ENCODE peak calls at places on chromosome 2, in nine cellular contexts. I is CD8-positive, alpha-beta T cell; C is body of pancreas; K is tibial artery; P is GM12865; X is adrenal gland; S is AG04449; M is HCT116; V is cardiac fibroblast. H is an unnamed sample.

GRCh38 chr2:46161921-46162320 is 135.3 kb upstream of the EPAS1 start:
- DNase-seq in I (no peak), C (no peak), K (no peak), P (no peak), X (no peak), S (no peak), M (no peak), V (no peak), H (no peak)

GRCh38 chr2:69205491-69205890 is 181.5 kb downstream of the GFPT1 start:
- DNase-seq in I (no peak), C (no peak), K (no peak), P (no peak), X (no peak), S (no peak), M (no peak), V (no peak), H (no peak)

GRCh38 chr2:239186516-239186915 is 214.3 kb downstream of the HDAC4 start:
- DNase-seq in I (no peak), C (no peak), K (no peak), P (no peak), X (peak; percentile 39), S (no peak), M (no peak), V (no peak), H (no peak)

GRCh38 chr2:23384551-23385349 is at the start of gene KLHL29:
- DNase-seq in I (peak; percentile 63), C (peak; percentile 75), K (peak; percentile 91), P (peak; percentile 84), X (peak; percentile 93), S (no peak), M (no peak), V (peak; percentile 80), H (no peak)

GRCh38 chr2:171158790-171159325 is 1.8 kb downstream of the TLK1 start:
- DNase-seq in I (no peak), C (no peak), K (no peak), P (peak; percentile 22), X (no peak), S (no peak), M (no peak), V (no peak), H (no peak)

GRCh38 chr2:144042751-144043150 is 477.2 kb downstream of the ZEB2 start:
- DNase-seq in I (no peak), C (no peak), K (no peak), P (no peak), X (no peak), S (no peak), M (no peak), V (no peak), H (no peak)

GRCh38 chr2:229150317-229150716 is 120.8 kb downstream of the PID1 start:
- DNase-seq in I (no peak), C (no peak), K (no peak), P (no peak), X (no peak), S (no peak), M (no peak), V (no peak), H (no peak)

GRCh38 chr2:20796374-20796791 is 26.5 kb downstream of the LDAH start:
- DNase-seq in I (no peak), C (no peak), K (no peak), P (peak; percentile 7), X (peak; percentile 72), S (peak; percentile 29), M (no peak), V (peak; percentile 34), H (no peak)

GRCh38 chr2:109271920-109272319 is 142.9 kb downstream of the SH3RF3 start:
- DNase-seq in I (no peak), C (no peak), K (no peak), P (no peak), X (no peak), S (no peak), M (no peak), V (no peak), H (no peak)

GRCh38 chr2:48471048-48471474 is 58.9 kb upstream of the STON1 start:
- DNase-seq in I (no peak), C (no peak), K (no peak), P (no peak), X (no peak), S (no peak), M (peak; percentile 45), V (peak; percentile 86), H (no peak)

GRCh38 chr2:224046752-224047151 is 7.7 kb upstream of the SERPINE2 start:
- DNase-seq in I (no peak), C (no peak), K (no peak), P (no peak), X (no peak), S (no peak), M (no peak), V (peak; percentile 17), H (no peak)

GRCh38 chr2:223811757-223812156 is 25.6 kb downstream of the AP1S3 start:
- DNase-seq in I (no peak), C (no peak), K (no peak), P (no peak), X (no peak), S (peak; percentile 28), M (no peak), V (peak; percentile 54), H (no peak)

GRCh38 chr2:57793310-57793709 is 253.3 kb upstream of the VRK2 start:
- DNase-seq in I (no peak), C (no peak), K (no peak), P (peak; percentile 8), X (no peak), S (no peak), M (no peak), V (no peak), H (no peak)
- H3K4me3 ChIP-seq in I (no peak overlapping the region), C (no peak overlapping the region), K (no peak overlapping the region), P (no peak overlapping the region), X (no peak overlapping the region), S (no peak overlapping the region), M (no peak overlapping the region), V (no peak overlapping the region), H (no peak overlapping the region)

GRCh38 chr2:42793314-42794270 is 1.2 kb upstream of the HAAO start:
- DNase-seq in I (no peak), C (no peak), K (no peak), P (no peak), X (peak; percentile 54), S (no peak), M (no peak), V (no peak), H (no peak)

GRCh38 chr2:42792583-42793313 is at the start of gene HAAO:
- DNase-seq in I (no peak), C (peak; percentile 86), K (peak; percentile 82), P (peak; percentile 74), X (peak; percentile 47), S (no peak), M (no peak), V (no peak), H (no peak)

GRCh38 chr2:42791606-42792005 is 777 bp downstream of the HAAO start:
- DNase-seq in I (no peak), C (no peak), K (no peak), P (no peak), X (peak; percentile 25), S (no peak), M (no peak), V (no peak), H (no peak)

GRCh38 chr2:42794271-42795046 is 2.1 kb upstream of the HAAO start:
- DNase-seq in I (no peak), C (peak; percentile 62), K (no peak), P (peak; percentile 88), X (no peak), S (no peak), M (no peak), V (peak; percentile 39), H (no peak)

GRCh38 chr2:42792087-42792582 is 248 bp downstream of the HAAO start:
- DNase-seq in I (no peak), C (no peak), K (no peak), P (peak; percentile 65), X (peak; percentile 56), S (no peak), M (no peak), V (no peak), H (no peak)
- H3K4me3 ChIP-seq in I (peak overlapping the region; percentile 55), C (peak overlapping the region; percentile 54), K (peak overlapping the region; percentile 75), P (peak overlapping the region; percentile 84), X (no peak overlapping the region), S (peak overlapping the region; percentile 46), M (no peak overlapping the region), V (peak overlapping the region; percentile 21), H (no peak overlapping the region)

DNA sequence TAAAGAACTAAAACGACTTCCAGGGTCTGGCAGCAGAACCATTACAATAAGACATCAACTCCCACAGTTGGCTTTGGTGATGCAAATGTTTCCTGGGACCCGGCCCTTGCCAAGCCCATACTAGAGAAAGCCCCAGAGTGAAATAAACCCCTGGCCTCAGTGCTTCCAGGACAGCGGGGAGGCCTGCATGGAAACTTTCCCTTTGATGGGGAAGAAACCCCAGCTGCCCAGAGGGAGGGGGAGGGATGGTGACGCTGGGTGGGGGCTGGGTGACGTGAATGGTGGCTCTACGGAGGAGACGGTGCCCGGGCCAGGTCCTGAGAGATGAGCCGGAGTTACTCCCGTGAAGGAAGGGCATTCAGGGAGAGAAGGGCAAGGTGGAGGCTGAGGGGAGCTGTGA is 27.5 kb downstream of the INHBB start:
- DNase-seq in I (no peak), C (no peak), K (no peak), P (no peak), X (no peak), S (no peak), M (no peak), V (no peak), H (no peak)
- H3K4me3 ChIP-seq in I (no peak overlapping the region), C (no peak overlapping the region), K (no peak overlapping the region), P (no peak overlapping the region), X (no peak overlapping the region), S (no peak overlapping the region), M (no peak overlapping the region), V (no peak overlapping the region), H (no peak overlapping the region)

GRCh38 chr2:233832414-233832813 is 21.9 kb downstream of the HJURP start:
- DNase-seq in I (no peak), C (no peak), K (no peak), P (no peak), X (no peak), S (no peak), M (no peak), V (peak; percentile 48), H (no peak)

GRCh38 chr2:233832869-233833812 is 21.2 kb downstream of the HJURP start:
- DNase-seq in I (no peak), C (no peak), K (peak; percentile 56), P (peak; percentile 28), X (no peak), S (no peak), M (peak; percentile 7), V (peak; percentile 82), H (no peak)

GRCh38 chr2:233830111-233830760 is 24.1 kb downstream of the HJURP start:
- DNase-seq in I (no peak), C (no peak), K (peak; percentile 60), P (no peak), X (no peak), S (no peak), M (no peak), V (no peak), H (no peak)

GRCh38 chr2:233831011-233831721 is 23.2 kb downstream of the HJURP start:
- DNase-seq in I (no peak), C (no peak), K (peak; percentile 53), P (no peak), X (no peak), S (no peak), M (no peak), V (no peak), H (no peak)

DNA sequence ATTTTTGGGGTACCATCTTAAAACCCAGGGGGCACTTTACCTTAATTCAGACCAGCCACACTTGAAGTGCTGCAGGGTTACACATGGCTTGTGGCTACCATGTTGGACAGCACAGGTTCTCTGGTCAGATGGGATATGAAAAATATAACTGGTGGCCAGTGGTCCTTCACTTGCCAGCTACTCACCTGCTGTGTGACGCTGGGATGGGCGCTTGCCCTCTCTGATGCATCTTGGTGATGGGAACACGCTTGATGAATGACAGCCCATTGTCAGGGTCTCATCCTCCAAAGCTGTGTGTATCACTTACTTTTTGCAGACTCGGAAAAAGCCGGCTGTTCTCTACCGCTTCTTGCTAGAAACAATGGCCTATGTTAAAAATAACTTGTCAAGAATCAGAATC is 22.5 kb downstream of the HJURP start:
- DNase-seq in I (no peak), C (no peak), K (no peak), P (no peak), X (no peak), S (no peak), M (no peak), V (no peak), H (no peak)
- H3K4me3 ChIP-seq in I (no peak overlapping the region), C (no peak overlapping the region), K (no peak overlapping the region), P (no peak overlapping the region), X (no peak overlapping the region), S (no peak overlapping the region), M (no peak overlapping the region), V (no peak overlapping the region), H (no peak overlapping the region)